ENCODE peak calls at places on chromosomes 7 and 10, in eight cellular contexts. M, Y, F, N, S, B, T and U are unnamed samples.

GRCh38 chr7:2523461-2523905 is 3.9 kb downstream of the LFNG start:
- DNase-seq in M (no peak), Y (no peak), F (no peak), N (no peak), S (no peak), B (no peak), T (no peak), U (no peak)

GRCh38 chr10:71216751-71217265 is 4.4 kb downstream of the UNC5B start:
- DNase-seq in M (no peak), Y (no peak), F (no peak), N (no peak), S (no peak), B (no peak), T (no peak), U (no peak)

GRCh38 chr10:77157248-77158019 is 480.2 kb downstream of the KCNMA1 start:
- DNase-seq in M (no peak), Y (no peak), F (no peak), N (no peak), S (no peak), B (no peak), T (no peak), U (no peak)

GRCh38 chr7:44307905-44308740 is 17.3 kb downstream of the CAMK2B start:
- DNase-seq in M (peak), Y (no peak), F (no peak), N (no peak), S (no peak), B (no peak), T (no peak), U (no peak)

GRCh38 chr7:50303082-50303893 is 1.2 kb upstream of the IKZF1 start:
- DNase-seq in M (no peak), Y (no peak), F (no peak), N (no peak), S (no peak), B (no peak), T (peak), U (no peak)

GRCh38 chr10:79386637-79387465 is 39.6 kb downstream of the PPIF start:
- DNase-seq in M (peak), Y (no peak), F (no peak), N (peak), S (no peak), B (no peak), T (no peak), U (no peak)

GRCh38 chr10:122999347-122999746 is 9.2 kb downstream of the IKZF5 start:
- DNase-seq in M (no peak), Y (no peak), F (no peak), N (no peak), S (peak), B (no peak), T (no peak), U (no peak)

GRCh38 chr10:9762966-9763656 is 1254.6 kb upstream of the CELF2 start:
- DNase-seq in M (no peak), Y (no peak), F (no peak), N (no peak), S (no peak), B (no peak), T (no peak), U (no peak)

GRCh38 chr10:131885391-131886165 is 15.2 kb upstream of the PPP2R2D start:
- DNase-seq in M (peak), Y (no peak), F (peak), N (peak), S (peak), B (no peak), T (peak), U (peak)

GRCh38 chr7:157723205-157723604 is 386.4 kb downstream of the DNAJB6 start:
- DNase-seq in M (no peak), Y (no peak), F (no peak), N (no peak), S (no peak), B (no peak), T (no peak), U (no peak)

GRCh38 chr7:16921644-16922257 is 40.0 kb upstream of the AGR3 start:
- DNase-seq in M (no peak), Y (no peak), F (no peak), N (no peak), S (no peak), B (no peak), T (no peak), U (no peak)

GRCh38 chr7:142795339-142795863 is 24.6 kb downstream of the PRSS2 start:
- DNase-seq in M (no peak), Y (no peak), F (no peak), N (no peak), S (peak), B (no peak), T (peak), U (peak)

GRCh38 chr10:6086375-6087233 is 2.2 kb upstream of the RBM17 start:
- DNase-seq in M (peak), Y (peak), F (peak), N (peak), S (peak), B (peak), T (peak), U (peak)

GRCh38 chr10:122196218-122196617 is 74.9 kb upstream of the BTBD16 start:
- DNase-seq in M (no peak), Y (no peak), F (no peak), N (no peak), S (no peak), B (no peak), T (no peak), U (no peak)

GRCh38 chr7:134298902-134299683 is 17.6 kb downstream of the SLC35B4 start:
- DNase-seq in M (no peak), Y (no peak), F (no peak), N (peak), S (no peak), B (no peak), T (no peak), U (no peak)

GRCh38 chr10:110655286-110655685 is 11.2 kb downstream of the RBM20 start:
- DNase-seq in M (no peak), Y (no peak), F (no peak), N (no peak), S (no peak), B (no peak), T (no peak), U (no peak)

GRCh38 chr7:148773344-148773743 is 74.6 kb downstream of the CUL1 start:
- DNase-seq in M (no peak), Y (no peak), F (no peak), N (no peak), S (no peak), B (peak), T (no peak), U (no peak)

GRCh38 chr10:114393482-114393881 is 10.8 kb downstream of the AFAP1L2 start:
- DNase-seq in M (no peak), Y (no peak), F (no peak), N (no peak), S (peak), B (no peak), T (no peak), U (no peak)

GRCh38 chr10:36163827-36164226 is 521.7 kb upstream of the FZD8 start:
- DNase-seq in M (no peak), Y (no peak), F (no peak), N (no peak), S (no peak), B (no peak), T (no peak), U (no peak)

GRCh38 chr7:65912220-65912619 is 39.3 kb downstream of the VKORC1L1 start:
- DNase-seq in M (no peak), Y (no peak), F (no peak), N (no peak), S (no peak), B (no peak), T (no peak), U (no peak)

GRCh38 chr7:133478591-133479135 is 225.8 kb downstream of the EXOC4 start:
- DNase-seq in M (no peak), Y (no peak), F (no peak), N (no peak), S (no peak), B (no peak), T (no peak), U (no peak)

GRCh38 chr7:83614112-83614511 is 34.8 kb downstream of the SEMA3E start:
- DNase-seq in M (no peak), Y (no peak), F (no peak), N (no peak), S (no peak), B (no peak), T (no peak), U (no peak)

GRCh38 chr10:118547282-118547681 is 48.2 kb downstream of the PRLHR start:
- DNase-seq in M (no peak), Y (no peak), F (no peak), N (no peak), S (no peak), B (no peak), T (no peak), U (no peak)

GRCh38 chr10:131221632-131222277 is 89.8 kb downstream of the TCERG1L start:
- DNase-seq in M (no peak), Y (no peak), F (no peak), N (no peak), S (no peak), B (no peak), T (no peak), U (no peak)